ENCODE peak calls at places on chromosome 19, in four cellular contexts. M, J, Z and A are unnamed samples.

GRCh38 chr19:38417544-38418506 is 8.2 kb downstream of the RASGRP4 start:
- DNase-seq in Z (peak), J (peak), M (no peak), A (peak)

GRCh38 chr19:38838208-38838985 is 6.8 kb upstream of the ECH1 start:
- DNase-seq in J (peak), Z (no peak), M (no peak), A (peak)

GRCh38 chr19:15330801-15331418 is 1.4 kb downstream of the BRD4 start:
- DNase-seq in Z (no peak), J (peak), M (no peak), A (no peak)

GRCh38 chr19:33374406-33374703 is 846 bp downstream of the CEBPG start:
- DNase-seq in Z (no peak), M (no peak), J (no peak), A (no peak)

GRCh38 chr19:17220207-17220758 is 5.1 kb downstream of the USE1 start:
- DNase-seq in J (peak), Z (no peak), M (no peak), A (peak)

GRCh38 chr19:10863107-10863700 is 8.1 kb upstream of the CARM1 start:
- DNase-seq in Z (no peak), J (no peak), M (no peak), A (peak)

GRCh38 chr19:51440846-51441409 is 17.3 kb downstream of the SIGLEC8 start:
- DNase-seq in Z (peak), J (peak), M (no peak), A (no peak)

GRCh38 chr19:31338069-31338767 is 11.0 kb downstream of the TSHZ3 start:
- DNase-seq in M (no peak), Z (peak), J (peak), A (no peak)

GRCh38 chr19:35509861-35510625 is 3.4 kb downstream of the DMKN start:
- DNase-seq in Z (peak), M (peak), J (peak), A (peak)

GRCh38 chr19:38049105-38049649 is 142.2 kb downstream of the SIPA1L3 start:
- DNase-seq in J (no peak), Z (peak), M (no peak), A (no peak)

GRCh38 chr19:45103200-45103624 is 10.2 kb downstream of the PPP1R37 start:
- DNase-seq in Z (peak), J (no peak), M (no peak), A (no peak)

GRCh38 chr19:17323973-17324327 is 10.7 kb downstream of the ANO8 start:
- DNase-seq in J (no peak), M (no peak), Z (no peak), A (no peak)

GRCh38 chr19:8086849-8087248 is 34.3 kb downstream of the CCL25 start:
- DNase-seq in J (no peak), Z (no peak), M (no peak), A (no peak)

GRCh38 chr19:16661480-16662034 is 618 bp downstream of the TMEM38A start:
- DNase-seq in J (no peak), Z (no peak), M (no peak), A (peak)

GRCh38 chr19:17419154-17419490 is 725 bp upstream of the MVB12A start:
- DNase-seq in M (no peak), J (no peak), Z (no peak), A (no peak)

GRCh38 chr19:3343619-3344502 is 22.5 kb upstream of the NFIC start:
- DNase-seq in Z (peak), M (peak), J (peak), A (peak)

GRCh38 chr19:30450101-30450500 is 77.9 kb downstream of the ZNF536 start:
- DNase-seq in M (no peak), Z (no peak), J (no peak), A (no peak)

GRCh38 chr19:51471527-51471926 is 6.8 kb upstream of the CEACAM18 start:
- DNase-seq in J (no peak), Z (no peak), M (no peak), A (no peak)

GRCh38 chr19:50381881-50382729 is 2.0 kb upstream of the POLD1 start:
- DNase-seq in M (no peak), Z (no peak), J (no peak), A (no peak)

GRCh38 chr19:31066385-31066784 is 282.9 kb downstream of the TSHZ3 start:
- DNase-seq in M (no peak), Z (no peak), J (peak), A (no peak)

GRCh38 chr19:13748169-13748884 is 16.0 kb upstream of the MRI1 start:
- DNase-seq in Z (no peak), J (peak), M (no peak), A (no peak)